ENCODE peak calls at places on chromosomes 5 and 9, in seven cellular contexts. One of them, this sample, is unnamed.

GRCh38 chr9:128917151-128917849 is 3.5 kb upstream of the PHYHD1 start:
- DNase-seq in GM12878: no peak
- DNase-seq in HCT116: no peak
- DNase-seq in K562: no peak
- DNase-seq in SK-N-SH: no peak
- DNase-seq in H1: no peak
- DNase-seq in HepG2: peak
- DNase-seq in this sample: peak

GRCh38 chr9:110520120-110520701 is 59.3 kb downstream of the SVEP1 start:
- DNase-seq in GM12878: no peak
- DNase-seq in HCT116: no peak
- DNase-seq in K562: no peak
- DNase-seq in SK-N-SH: no peak
- DNase-seq in H1: no peak
- DNase-seq in HepG2: no peak
- DNase-seq in this sample: no peak

GRCh38 chr5:169785731-169786130 is 148.7 kb downstream of the DOCK2 start:
- DNase-seq in GM12878: no peak
- DNase-seq in HCT116: no peak
- DNase-seq in K562: no peak
- DNase-seq in SK-N-SH: no peak
- DNase-seq in H1: no peak
- DNase-seq in HepG2: no peak
- DNase-seq in this sample: no peak

GRCh38 chr5:78242001-78242400 is 52.5 kb downstream of the AP3B1 start:
- DNase-seq in GM12878: no peak
- DNase-seq in HCT116: no peak
- DNase-seq in K562: no peak
- DNase-seq in SK-N-SH: no peak
- DNase-seq in H1: no peak
- DNase-seq in HepG2: no peak
- DNase-seq in this sample: no peak

GRCh38 chr5:152676177-152676576 is 271.1 kb upstream of the NMUR2 start:
- DNase-seq in GM12878: no peak
- DNase-seq in HCT116: no peak
- DNase-seq in K562: no peak
- DNase-seq in SK-N-SH: no peak
- DNase-seq in H1: no peak
- DNase-seq in HepG2: no peak
- DNase-seq in this sample: no peak

GRCh38 chr9:12882430-12882829 is 107.6 kb downstream of the LURAP1L start:
- DNase-seq in GM12878: no peak
- DNase-seq in HCT116: no peak
- DNase-seq in K562: no peak
- DNase-seq in SK-N-SH: no peak
- DNase-seq in H1: no peak
- DNase-seq in HepG2: no peak
- DNase-seq in this sample: no peak

GRCh38 chr9:137590469-137591383 is at the start of gene ZMYND19:
- DNase-seq in GM12878: peak
- DNase-seq in HCT116: peak
- DNase-seq in K562: peak
- DNase-seq in SK-N-SH: peak
- DNase-seq in H1: peak
- DNase-seq in HepG2: peak
- DNase-seq in this sample: peak

GRCh38 chr5:37838152-37838932 is 1.5 kb downstream of the GDNF start:
- DNase-seq in GM12878: no peak
- DNase-seq in HCT116: no peak
- DNase-seq in K562: no peak
- DNase-seq in SK-N-SH: peak
- DNase-seq in H1: peak
- DNase-seq in HepG2: no peak
- DNase-seq in this sample: peak

GRCh38 chr9:101098392-101098791 is 69.9 kb downstream of the PLPPR1 start:
- DNase-seq in GM12878: no peak
- DNase-seq in HCT116: no peak
- DNase-seq in K562: no peak
- DNase-seq in SK-N-SH: no peak
- DNase-seq in H1: no peak
- DNase-seq in HepG2: no peak
- DNase-seq in this sample: no peak

GRCh38 chr9:26471271-26471670 is 421.3 kb downstream of the CAAP1 start:
- DNase-seq in GM12878: no peak
- DNase-seq in HCT116: no peak
- DNase-seq in K562: no peak
- DNase-seq in SK-N-SH: no peak
- DNase-seq in H1: no peak
- DNase-seq in HepG2: no peak
- DNase-seq in this sample: no peak
- TF ChIP-seq JUND in GM12878: no peak
- TF ChIP-seq JUND in HCT116: no peak
- TF ChIP-seq JUND in K562: no peak
- TF ChIP-seq JUND in SK-N-SH: no peak
- TF ChIP-seq JUND in H1: no peak
- TF ChIP-seq JUND in HepG2: no peak
- TF ChIP-seq JUND in this sample: no peak

GRCh38 chr5:110757118-110757729 is 18.4 kb downstream of the SLC25A46 start:
- DNase-seq in GM12878: no peak
- DNase-seq in HCT116: peak
- DNase-seq in K562: peak
- DNase-seq in SK-N-SH: no peak
- DNase-seq in H1: no peak
- DNase-seq in HepG2: peak
- DNase-seq in this sample: peak

GRCh38 chr5:110753620-110754019 is 14.8 kb downstream of the SLC25A46 start:
- DNase-seq in GM12878: no peak
- DNase-seq in HCT116: no peak
- DNase-seq in K562: no peak
- DNase-seq in SK-N-SH: no peak
- DNase-seq in H1: no peak
- DNase-seq in HepG2: no peak
- DNase-seq in this sample: no peak

GRCh38 chr5:110754181-110754580 is 15.4 kb downstream of the SLC25A46 start:
- DNase-seq in GM12878: no peak
- DNase-seq in HCT116: no peak
- DNase-seq in K562: no peak
- DNase-seq in SK-N-SH: no peak
- DNase-seq in H1: no peak
- DNase-seq in HepG2: no peak
- DNase-seq in this sample: no peak

GRCh38 chr5:110752953-110753352 is 14.1 kb downstream of the SLC25A46 start:
- DNase-seq in GM12878: peak
- DNase-seq in HCT116: no peak
- DNase-seq in K562: no peak
- DNase-seq in SK-N-SH: no peak
- DNase-seq in H1: no peak
- DNase-seq in HepG2: no peak
- DNase-seq in this sample: no peak

DNA sequence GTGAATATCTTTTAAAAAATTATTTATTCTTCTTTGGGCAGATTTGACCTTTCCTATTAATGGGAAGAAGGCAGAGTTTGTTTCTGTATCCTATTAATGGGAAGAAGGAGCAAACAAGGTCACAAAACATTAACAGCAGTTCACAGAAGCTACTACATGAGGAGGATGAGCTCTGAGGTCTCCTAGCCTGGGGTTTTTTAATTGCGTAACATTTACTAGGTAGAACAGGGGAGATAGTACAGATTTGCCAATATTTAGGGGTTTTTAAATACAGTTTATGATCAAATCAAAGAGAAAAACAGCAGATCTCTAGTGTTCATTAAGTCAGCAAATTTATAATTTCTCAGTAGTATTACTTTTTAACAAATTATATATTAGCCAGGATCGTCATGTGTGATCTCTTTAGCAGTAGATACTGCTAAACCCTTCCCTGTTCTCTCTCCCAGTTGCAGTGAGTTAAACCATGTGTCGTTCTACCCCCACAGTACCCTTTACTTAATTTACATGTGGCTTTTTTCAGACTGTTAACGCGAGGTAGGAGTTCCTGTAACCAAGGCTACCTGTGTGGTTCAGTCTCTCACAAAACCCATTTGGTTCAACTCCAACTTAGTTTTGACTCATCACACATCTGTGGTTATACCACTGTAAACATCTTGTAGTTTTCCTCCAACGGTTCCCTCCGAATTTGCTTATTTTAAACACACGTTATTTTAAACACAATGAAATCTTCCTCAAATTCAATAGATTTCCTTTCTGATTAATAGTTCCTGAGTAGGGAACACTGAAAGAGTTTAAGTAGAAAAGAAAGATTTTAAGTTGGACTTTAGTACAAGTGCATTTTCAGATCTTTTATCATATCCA is 13.3 kb downstream of the SLC25A46 start:
- DNase-seq in GM12878: peak
- DNase-seq in HCT116: no peak
- DNase-seq in K562: no peak
- DNase-seq in SK-N-SH: no peak
- DNase-seq in H1: no peak
- DNase-seq in HepG2: no peak
- DNase-seq in this sample: no peak
- TF ChIP-seq JUND in GM12878: peak
- TF ChIP-seq JUND in HCT116: no peak
- TF ChIP-seq JUND in K562: no peak
- TF ChIP-seq JUND in SK-N-SH: no peak
- TF ChIP-seq JUND in H1: no peak
- TF ChIP-seq JUND in HepG2: no peak
- TF ChIP-seq JUND in this sample: no peak

DNA sequence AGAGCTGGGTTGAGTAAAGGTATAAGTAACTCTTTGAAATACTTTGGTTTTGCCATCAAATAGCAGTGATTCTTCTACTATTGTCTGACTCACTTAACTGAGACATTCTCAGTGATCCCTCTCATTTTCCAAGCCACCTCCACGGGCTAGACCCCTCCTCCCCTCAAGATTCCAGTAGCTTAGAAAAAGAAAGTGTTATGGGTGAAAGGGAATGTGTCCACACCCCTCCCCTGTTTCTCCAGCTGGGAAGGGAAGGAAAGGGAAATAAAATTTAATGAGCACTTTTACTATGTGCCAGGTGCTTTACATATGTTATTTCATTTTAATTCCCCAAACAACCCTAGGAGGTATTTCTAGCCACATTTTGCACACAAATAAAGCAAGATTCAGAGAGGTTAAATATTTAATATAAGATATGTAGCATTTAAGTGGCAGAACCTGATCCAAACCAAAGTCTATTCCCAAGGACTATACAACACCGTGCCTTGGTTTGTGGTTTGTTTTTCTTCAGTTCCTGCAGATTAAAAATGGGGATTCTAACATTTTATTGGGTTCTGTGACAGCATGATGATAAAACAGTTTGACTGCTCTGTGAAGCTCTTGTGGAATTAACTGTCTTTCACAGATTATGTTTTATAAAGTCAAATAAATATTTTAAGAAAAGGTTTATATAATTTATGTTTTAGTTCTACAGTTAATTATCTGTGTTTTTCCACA is 135.9 kb downstream of the ZSWIM6 start:
- DNase-seq in GM12878: no peak
- DNase-seq in HCT116: no peak
- DNase-seq in K562: no peak
- DNase-seq in SK-N-SH: no peak
- DNase-seq in H1: no peak
- DNase-seq in HepG2: no peak
- DNase-seq in this sample: no peak
- TF ChIP-seq JUND in GM12878: no peak
- TF ChIP-seq JUND in HCT116: no peak
- TF ChIP-seq JUND in K562: no peak
- TF ChIP-seq JUND in SK-N-SH: no peak
- TF ChIP-seq JUND in H1: no peak
- TF ChIP-seq JUND in HepG2: no peak
- TF ChIP-seq JUND in this sample: no peak

GRCh38 chr5:134784241-134784920 is 25.8 kb downstream of the DDX46 start:
- DNase-seq in GM12878: no peak
- DNase-seq in HCT116: no peak
- DNase-seq in K562: no peak
- DNase-seq in SK-N-SH: no peak
- DNase-seq in H1: no peak
- DNase-seq in HepG2: no peak
- DNase-seq in this sample: peak

GRCh38 chr5:134787692-134788091 is 29.1 kb downstream of the DDX46 start:
- DNase-seq in GM12878: no peak
- DNase-seq in HCT116: no peak
- DNase-seq in K562: no peak
- DNase-seq in SK-N-SH: no peak
- DNase-seq in H1: no peak
- DNase-seq in HepG2: no peak
- DNase-seq in this sample: no peak

GRCh38 chr5:134784946-134785620 is 26.5 kb downstream of the DDX46 start:
- DNase-seq in GM12878: no peak
- DNase-seq in HCT116: no peak
- DNase-seq in K562: no peak
- DNase-seq in SK-N-SH: no peak
- DNase-seq in H1: peak
- DNase-seq in HepG2: no peak
- DNase-seq in this sample: no peak
- TF ChIP-seq JUND in GM12878: no peak
- TF ChIP-seq JUND in HCT116: no peak
- TF ChIP-seq JUND in K562: no peak
- TF ChIP-seq JUND in SK-N-SH: no peak
- TF ChIP-seq JUND in H1: no peak
- TF ChIP-seq JUND in HepG2: no peak
- TF ChIP-seq JUND in this sample: no peak

GRCh38 chr5:10555134-10555733 is 8.6 kb upstream of the ANKRD33B start:
- DNase-seq in GM12878: no peak
- DNase-seq in HCT116: no peak
- DNase-seq in K562: no peak
- DNase-seq in SK-N-SH: peak
- DNase-seq in H1: no peak
- DNase-seq in HepG2: no peak
- DNase-seq in this sample: peak
- TF ChIP-seq JUND in GM12878: no peak
- TF ChIP-seq JUND in HCT116: no peak
- TF ChIP-seq JUND in K562: no peak
- TF ChIP-seq JUND in SK-N-SH: peak
- TF ChIP-seq JUND in H1: no peak
- TF ChIP-seq JUND in HepG2: no peak
- TF ChIP-seq JUND in this sample: no peak

GRCh38 chr5:757346-757930 is 27.1 kb downstream of the ZDHHC11B start:
- DNase-seq in GM12878: no peak
- DNase-seq in HCT116: no peak
- DNase-seq in K562: no peak
- DNase-seq in SK-N-SH: no peak
- DNase-seq in H1: peak
- DNase-seq in HepG2: no peak
- DNase-seq in this sample: no peak
- TF ChIP-seq JUND in GM12878: no peak
- TF ChIP-seq JUND in HCT116: no peak
- TF ChIP-seq JUND in K562: no peak
- TF ChIP-seq JUND in SK-N-SH: no peak
- TF ChIP-seq JUND in H1: no peak
- TF ChIP-seq JUND in HepG2: no peak
- TF ChIP-seq JUND in this sample: no peak

DNA sequence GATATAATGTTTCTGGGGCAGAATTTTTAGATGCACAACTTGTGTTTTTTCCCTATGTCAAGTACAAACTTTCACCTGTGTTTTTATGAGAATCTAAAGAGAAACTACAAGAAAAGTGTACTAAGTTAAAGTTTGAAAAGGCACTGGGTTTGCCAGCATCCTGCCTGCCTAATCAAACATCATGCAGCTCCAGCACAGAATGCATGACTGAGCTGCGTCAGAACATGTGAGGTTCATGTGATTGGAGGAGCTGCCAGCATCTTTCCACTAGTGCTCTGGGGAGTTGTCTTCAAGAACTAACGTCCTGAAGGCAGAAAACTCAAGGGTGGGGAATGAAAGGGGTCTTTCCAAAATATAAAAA is 46.1 kb upstream of the RIC1 start:
- DNase-seq in GM12878: peak
- DNase-seq in HCT116: no peak
- DNase-seq in K562: no peak
- DNase-seq in SK-N-SH: no peak
- DNase-seq in H1: no peak
- DNase-seq in HepG2: no peak
- DNase-seq in this sample: no peak
- TF ChIP-seq JUND in GM12878: no peak
- TF ChIP-seq JUND in HCT116: no peak
- TF ChIP-seq JUND in K562: no peak
- TF ChIP-seq JUND in SK-N-SH: no peak
- TF ChIP-seq JUND in H1: no peak
- TF ChIP-seq JUND in HepG2: no peak
- TF ChIP-seq JUND in this sample: no peak